ENCODE peak calls at places on chromosome 9, in seven cellular contexts. G is suprapubic skin; Z is astrocyte of the spinal cord; V is tibial artery; A is A549; S is GM23248; W is CD8-positive, alpha-beta T cell. P is an unnamed sample.

GRCh38 chr9:95031711-95032461 is 285.6 kb downstream of the FANCC start:
- DNase-seq in G (no peak), Z (no peak), V (no peak), A (no peak), S (no peak), W (no peak), P (peak; percentile 58)

GRCh38 chr9:116895956-116896355 is 208.9 kb downstream of the TRIM32 start:
- DNase-seq in G (no peak), Z (no peak), V (no peak), A (no peak), S (no peak), W (no peak), P (no peak)

GRCh38 chr9:104775961-104776360 is 12.0 kb downstream of the NIPSNAP3B start:
- DNase-seq in G (no peak), Z (no peak), V (no peak), A (no peak), S (no peak), W (no peak), P (no peak)

GRCh38 chr9:128550226-128550625 is 2.2 kb upstream of the SPTAN1 start:
- DNase-seq in G (no peak), Z (no peak), V (no peak), A (no peak), S (peak; percentile 30), W (no peak), P (no peak)

GRCh38 chr9:136644343-136644592 is 18.4 kb upstream of the EGFL7 start:
- DNase-seq in G (peak; percentile 94), Z (peak; percentile 39), V (peak; percentile 87), A (no peak), S (peak; percentile 89), W (no peak), P (peak; percentile 88)

GRCh38 chr9:136625101-136626065 is 37.3 kb upstream of the EGFL7 start:
- DNase-seq in G (peak; percentile 57), Z (peak; percentile 43), V (peak; percentile 81), A (peak; percentile 67), S (peak; percentile 51), W (no peak), P (peak; percentile 87)

GRCh38 chr9:134592819-134593200 is 48.8 kb upstream of the COL5A1 start:
- DNase-seq in G (no peak), Z (no peak), V (no peak), A (no peak), S (no peak), W (no peak), P (no peak)

GRCh38 chr9:96139592-96140251 is 162.3 kb downstream of the HSD17B3 start:
- DNase-seq in G (peak; percentile 78), Z (peak; percentile 84), V (peak; percentile 90), A (no peak), S (peak; percentile 91), W (no peak), P (no peak)

GRCh38 chr9:109912082-109912581 is 132.1 kb downstream of the PALM2AKAP2 start:
- DNase-seq in G (no peak), Z (peak; percentile 52), V (no peak), A (no peak), S (peak; percentile 89), W (no peak), P (no peak)

GRCh38 chr9:35813434-35814105 is 1.3 kb downstream of the HINT2 start:
- DNase-seq in G (no peak), Z (no peak), V (no peak), A (peak; percentile 78), S (peak; percentile 67), W (no peak), P (peak; percentile 43)
- H3K4me3 ChIP-seq in G (peak overlapping the region; percentile 72), Z (no peak overlapping the region), V (no peak overlapping the region), A (peak overlapping the region; percentile 73), S (peak overlapping the region; percentile 81), W (no peak overlapping the region), P (peak overlapping the region; percentile 73)

DNA sequence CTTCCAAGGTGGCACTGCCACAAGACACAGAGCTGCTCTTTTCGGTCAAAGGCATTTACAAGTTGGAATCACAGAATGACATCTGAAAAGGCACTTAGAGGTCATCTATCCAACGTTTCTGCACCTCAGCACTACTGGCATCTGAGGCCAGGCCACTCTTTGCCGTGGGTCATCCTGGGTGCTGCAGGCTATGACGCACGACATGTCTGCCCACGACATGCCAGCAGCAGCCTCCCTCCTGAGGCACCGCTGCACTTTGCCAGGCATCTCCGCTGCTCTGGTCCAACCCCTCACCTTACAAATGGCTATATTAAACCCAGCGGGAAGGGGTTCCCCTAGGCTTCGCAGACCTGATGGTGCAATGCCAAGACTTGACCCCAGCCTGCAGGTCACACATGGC is 8.1 kb downstream of the SURF4 start:
- DNase-seq in G (no peak), Z (no peak), V (no peak), A (no peak), S (no peak), W (no peak), P (no peak)
- H3K4me3 ChIP-seq in G (no peak overlapping the region), Z (no peak overlapping the region), V (no peak overlapping the region), A (no peak overlapping the region), S (no peak overlapping the region), W (no peak overlapping the region), P (no peak overlapping the region)

DNA sequence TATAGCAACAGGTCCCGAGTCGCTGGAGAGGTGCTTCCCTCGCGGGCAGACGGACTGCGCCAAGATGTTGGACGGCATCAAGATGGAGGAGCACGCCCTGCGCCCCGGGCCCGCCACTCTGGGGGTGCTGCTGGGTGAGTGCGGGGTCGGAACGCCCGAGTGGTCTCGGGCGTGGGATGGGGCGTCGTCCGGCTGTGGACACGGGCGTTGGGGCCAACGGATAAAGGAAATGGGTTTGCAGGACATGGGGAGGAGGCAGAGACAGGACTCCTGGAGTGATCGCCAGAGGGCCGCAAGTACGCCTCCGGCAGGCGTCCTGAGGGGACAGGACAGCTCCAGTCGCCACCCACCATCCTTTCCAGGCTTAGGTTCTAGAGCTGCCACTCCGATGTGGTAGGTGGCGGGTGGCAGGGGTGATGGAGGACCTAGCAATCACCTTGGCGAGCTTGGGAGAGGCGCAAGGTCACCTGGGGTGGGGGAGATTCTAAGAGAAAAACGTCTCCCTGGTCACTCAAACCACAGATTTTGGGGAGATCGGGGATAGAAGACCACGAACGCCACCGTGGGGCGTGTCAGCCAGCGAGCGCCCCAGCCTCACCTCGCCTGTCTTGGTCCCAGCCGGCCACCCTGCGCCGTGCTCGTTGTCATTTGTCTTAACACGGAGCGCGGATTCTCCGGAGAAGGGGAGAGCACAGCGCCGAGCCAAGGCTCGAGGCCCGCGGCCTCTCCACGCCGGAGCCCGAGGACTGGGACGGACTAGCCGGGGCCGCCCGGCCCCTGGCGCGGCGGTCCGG is 924 bp downstream of the LMX1B start:
- DNase-seq in G (peak; percentile 54), Z (no peak), V (peak; percentile 18), A (no peak), S (no peak), W (no peak), P (no peak)
- H3K4me3 ChIP-seq in G (peak overlapping the region; percentile 57), Z (peak overlapping the region; percentile 29), V (peak overlapping the region; percentile 39), A (peak overlapping the region; percentile 79), S (no peak overlapping the region), W (no peak overlapping the region), P (peak overlapping the region; percentile 22)

GRCh38 chr9:73133042-73133651 is 18.5 kb upstream of the ANXA1 start:
- DNase-seq in G (no peak), Z (no peak), V (no peak), A (no peak), S (peak; percentile 35), W (no peak), P (no peak)

GRCh38 chr9:73132034-73132776 is 19.5 kb upstream of the ANXA1 start:
- DNase-seq in G (peak; percentile 86), Z (peak; percentile 92), V (peak; percentile 77), A (no peak), S (peak; percentile 94), W (peak; percentile 51), P (no peak)

GRCh38 chr9:73129941-73130695 is 21.5 kb upstream of the ANXA1 start:
- DNase-seq in G (no peak), Z (no peak), V (no peak), A (no peak), S (no peak), W (no peak), P (no peak)

GRCh38 chr9:73133921-73134407 is 17.7 kb upstream of the ANXA1 start:
- DNase-seq in G (peak; percentile 71), Z (no peak), V (no peak), A (no peak), S (peak; percentile 76), W (no peak), P (no peak)

DNA sequence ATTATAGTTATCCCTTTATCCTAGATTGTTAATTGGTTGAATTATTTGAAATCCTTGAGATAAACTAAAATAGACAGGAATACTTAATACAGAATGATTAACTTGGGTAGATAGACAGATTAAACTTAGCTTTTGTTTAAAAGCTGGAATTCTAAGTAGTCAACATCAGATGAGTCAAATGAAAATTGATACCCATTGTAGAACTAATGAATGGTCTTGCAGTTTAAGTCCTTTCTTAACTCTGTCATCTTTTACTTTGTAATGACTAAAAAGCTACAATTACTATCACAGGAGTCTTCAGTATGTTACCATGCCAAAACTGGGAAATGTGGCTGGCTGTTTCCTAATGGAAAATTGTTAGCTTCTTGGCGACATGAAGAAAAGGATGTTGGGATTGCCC is 20.3 kb upstream of the ANXA1 start:
- DNase-seq in G (no peak), Z (no peak), V (no peak), A (no peak), S (peak; percentile 56), W (no peak), P (no peak)
- H3K4me3 ChIP-seq in G (peak overlapping the region; percentile 44), Z (no peak overlapping the region), V (no peak overlapping the region), A (no peak overlapping the region), S (peak overlapping the region; percentile 85), W (peak overlapping the region; percentile 65), P (no peak overlapping the region)

DNA sequence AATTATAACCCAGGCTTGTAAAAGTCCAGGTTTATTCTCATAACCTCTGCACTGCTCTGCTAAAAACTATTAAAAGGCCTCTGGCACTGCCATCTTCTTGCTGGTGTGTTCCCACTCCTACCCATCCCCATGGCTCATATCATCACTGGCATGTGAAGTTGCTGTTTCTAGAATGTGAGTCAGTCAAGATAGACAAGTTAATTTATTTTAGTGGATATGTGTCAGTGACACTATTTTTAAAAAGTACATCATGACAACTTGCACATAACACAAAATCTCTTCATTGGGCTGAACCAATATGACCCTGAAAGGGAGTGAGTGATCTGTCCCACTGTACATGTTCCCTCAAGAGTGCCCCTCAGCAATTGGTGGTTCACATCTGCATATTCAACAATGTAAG is 299.7 kb downstream of the NFIB start:
- DNase-seq in G (no peak), Z (no peak), V (no peak), A (no peak), S (no peak), W (no peak), P (no peak)
- H3K4me3 ChIP-seq in G (no peak overlapping the region), Z (no peak overlapping the region), V (no peak overlapping the region), A (no peak overlapping the region), S (no peak overlapping the region), W (no peak overlapping the region), P (no peak overlapping the region)